ENCODE peak calls at places on chromosomes 13 and 19, in six cellular contexts. J is thyroid gland, R is omental fat pad, W is cardiac muscle cell, Y is GM20000, T is fibroblast of the aortic adventitia. G is an unnamed sample.

GRCh38 chr19:7833225-7834156 is 3.5 kb downstream of the EVI5L start:
- DNase-seq in J (peak; percentile 92), Y (no peak), W (no peak), T (peak; percentile 92), R (peak; percentile 50), G (no peak)

GRCh38 chr19:44677019-44677809 is 5.9 kb downstream of the CEACAM19 start:
- DNase-seq in W (no peak), R (no peak), T (peak; percentile 69), Y (no peak), J (peak; percentile 41), G (no peak)

GRCh38 chr19:17779281-17779930 is 15.5 kb upstream of the B3GNT3 start:
- DNase-seq in R (no peak), J (no peak), W (no peak), Y (no peak), T (peak; percentile 28), G (no peak)

GRCh38 chr19:50301607-50301971 is 27.6 kb downstream of the KCNC3 start:
- DNase-seq in R (no peak), Y (no peak), J (no peak), W (no peak), T (no peak), G (no peak)

GRCh38 chr19:38247734-38248268 is 8.4 kb downstream of the PPP1R14A start:
- DNase-seq in T (peak; percentile 94), Y (peak; percentile 5), J (no peak), R (no peak), W (no peak), G (no peak)

GRCh38 chr13:34747507-34747906 is 194.6 kb upstream of the NBEA start:
- DNase-seq in Y (no peak), T (no peak), J (no peak), W (no peak), R (no peak), G (no peak)

GRCh38 chr19:54430306-54431254 is 15.3 kb downstream of the TTYH1 start:
- DNase-seq in R (no peak), W (peak; percentile 89), Y (peak; percentile 77), J (peak; percentile 20), T (no peak), G (peak; percentile 82)

GRCh38 chr13:110537116-110537515 is 24.4 kb downstream of the RAB20 start:
- DNase-seq in Y (no peak), W (no peak), T (no peak), R (no peak), J (no peak), G (no peak)

GRCh38 chr19:41960973-41961372 is 1.9 kb upstream of the RABAC1 start:
- DNase-seq in Y (no peak), J (no peak), R (no peak), T (no peak), W (no peak), G (no peak)

GRCh38 chr13:86729206-86729605 is 930.0 kb upstream of the SLITRK6 start:
- DNase-seq in Y (no peak), T (no peak), J (no peak), W (no peak), R (no peak), G (no peak)

GRCh38 chr13:44703371-44703770 is 127.2 kb upstream of the TSC22D1 start:
- DNase-seq in T (no peak), R (no peak), W (no peak), J (no peak), Y (no peak), G (no peak)

GRCh38 chr19:17090501-17091074 is 15.0 kb downstream of the MYO9B start:
- DNase-seq in T (no peak), Y (peak; percentile 70), J (no peak), R (no peak), W (no peak), G (no peak)

GRCh38 chr19:45768644-45769053 is 403 bp downstream of the SIX5 start:
- DNase-seq in J (peak; percentile 50), T (no peak), Y (no peak), R (no peak), W (peak; percentile 52), G (no peak)

GRCh38 chr19:51097166-51097736 is 11.0 kb downstream of the CTU1 start:
- DNase-seq in Y (peak; percentile 89), T (peak; percentile 53), R (peak; percentile 54), J (peak; percentile 75), W (peak; percentile 79), G (peak; percentile 75)

GRCh38 chr13:40313269-40314200 is 352.9 kb downstream of the FOXO1 start:
- DNase-seq in J (no peak), W (no peak), R (no peak), Y (no peak), T (peak; percentile 56), G (no peak)

GRCh38 chr19:39496063-39496462 is 2.7 kb upstream of the DLL3 start:
- DNase-seq in J (no peak), R (no peak), T (no peak), Y (no peak), W (no peak), G (no peak)

GRCh38 chr19:39499932-39500331 is 1.2 kb downstream of the DLL3 start:
- DNase-seq in J (no peak), R (no peak), Y (no peak), T (no peak), W (no peak), G (no peak)

GRCh38 chr19:39498262-39499081 is at the start of gene DLL3:
- DNase-seq in T (peak; percentile 6), Y (no peak), J (no peak), R (no peak), W (peak; percentile 22), G (no peak)

GRCh38 chr19:39499082-39499642 is 415 bp downstream of the DLL3 start:
- DNase-seq in Y (no peak), W (peak; percentile 58), T (no peak), R (no peak), J (no peak), G (no peak)

GRCh38 chr19:39497850-39498261 is 891 bp upstream of the DLL3 start:
- DNase-seq in T (peak; percentile 20), J (peak; percentile 33), Y (peak; percentile 77), W (peak; percentile 77), R (no peak), G (no peak)
- TF ChIP-seq CTCF in T (peak; percentile 40), J (peak; percentile 13), Y (peak; percentile 15), W (peak; percentile 33), R (no peak), G (no peak)

GRCh38 chr19:19475845-19476828 is 39.2 kb downstream of the TSSK6 start:
- DNase-seq in R (no peak), W (peak; percentile 55), J (no peak), Y (no peak), T (peak; percentile 52), G (no peak)
- TF ChIP-seq CTCF in R (no peak), W (peak; percentile 49), J (no peak), Y (no peak), T (peak; percentile 66), G (no peak)

DNA sequence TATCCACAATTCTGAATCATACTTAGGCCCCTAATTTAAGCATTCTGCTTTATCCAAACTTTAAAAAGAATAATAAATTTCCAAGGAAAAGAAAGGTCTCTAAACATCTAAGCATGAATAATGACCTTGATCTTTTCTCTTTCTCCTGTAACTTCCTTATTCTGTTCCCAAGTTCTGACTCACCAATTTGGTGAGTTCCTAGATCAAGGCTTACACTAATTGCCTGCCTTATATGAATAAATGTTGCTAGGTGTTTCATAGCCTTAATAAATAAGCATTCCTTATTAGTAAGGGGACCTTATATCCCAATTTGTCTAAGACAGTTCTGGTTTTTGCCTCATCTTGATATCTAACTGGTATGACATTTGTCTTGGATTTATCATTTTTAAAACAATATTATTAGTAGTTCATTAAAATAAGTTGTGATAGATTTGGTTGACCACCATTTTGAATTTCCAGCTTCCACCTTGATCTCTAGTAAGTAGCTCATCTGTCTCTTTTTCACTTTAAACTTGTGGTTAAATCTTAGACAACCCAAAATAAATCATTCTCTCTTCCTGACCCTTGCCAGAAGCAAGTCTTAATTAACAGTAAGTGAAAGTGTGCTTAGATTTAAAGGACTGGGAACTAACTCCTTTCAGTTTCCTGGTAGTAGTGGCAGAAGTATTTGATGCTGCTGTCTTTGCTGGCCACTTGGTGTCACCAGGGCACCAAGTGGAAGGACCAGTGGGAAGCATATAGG is 121.2 kb upstream of the MLNR start:
- DNase-seq in Y (no peak), R (no peak), W (no peak), J (no peak), T (peak; percentile 32), G (no peak)
- TF ChIP-seq CTCF in Y (no peak), R (no peak), W (peak; percentile 42), J (no peak), T (peak; percentile 44), G (no peak)

DNA sequence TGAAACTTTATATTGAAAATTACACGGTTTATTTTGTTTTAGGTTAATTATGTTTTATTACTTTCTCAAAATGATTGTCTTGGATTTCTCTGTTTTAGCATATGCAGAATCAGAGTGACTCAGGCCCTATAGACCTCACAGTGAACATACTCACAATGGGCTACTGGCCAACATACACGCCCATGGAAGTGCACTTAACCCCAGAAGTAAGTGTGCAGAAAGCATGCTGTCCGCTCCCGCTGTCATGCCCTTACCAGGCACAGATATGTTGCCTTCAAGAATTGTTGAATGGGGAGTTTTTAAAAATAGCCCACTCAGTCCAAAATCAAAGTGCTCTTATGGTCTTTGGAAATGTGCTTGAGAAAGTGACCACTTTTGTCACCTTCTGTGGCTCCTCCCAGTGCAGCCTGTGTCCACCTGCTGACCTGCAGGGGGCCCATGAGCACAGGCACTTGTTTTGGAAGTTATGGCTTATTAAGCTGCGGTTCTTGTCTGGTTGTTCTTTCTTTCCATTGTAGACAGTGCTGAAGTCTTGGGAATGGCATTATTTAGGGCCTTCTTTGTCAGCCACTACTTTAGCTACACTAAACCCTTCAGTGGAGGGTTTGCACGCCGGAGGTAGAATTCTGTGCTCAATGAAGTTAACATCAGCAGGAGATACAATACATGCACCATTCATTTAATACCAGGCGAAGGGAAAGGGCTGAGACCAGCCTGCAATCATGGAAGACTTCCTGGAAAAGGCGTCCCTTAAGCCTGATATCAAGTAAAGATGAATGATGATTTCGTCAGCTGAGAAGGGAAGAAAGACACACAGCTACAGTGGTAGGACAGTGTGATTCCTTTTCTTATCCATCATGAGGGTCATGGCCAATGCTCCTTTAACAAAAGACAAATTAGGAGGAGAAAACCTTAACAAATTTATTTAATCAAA is 36.7 kb downstream of the CUL4A start:
- DNase-seq in R (no peak), W (no peak), Y (no peak), T (no peak), J (peak; percentile 9), G (no peak)
- TF ChIP-seq CTCF in R (no peak), W (peak; percentile 36), Y (no peak), T (peak; percentile 40), J (no peak), G (peak; percentile 15)

G was measured in mesothelial cell of epicardium.